ENCODE peak calls at places on chromosomes 2 and 18, in seven cellular contexts. U is K562, Q is transverse colon, O is IMR-90, W is A549, B is ovary, N is H1. M is an unnamed sample.

GRCh38 chr2:86372641-86373502 is 35.4 kb upstream of the REEP1 start:
- DNase-seq in U (no peak), Q (peak; percentile 60), O (peak; percentile 42), W (peak; percentile 72), B (no peak), N (peak; percentile 70), M (peak; percentile 68)

GRCh38 chr2:207256476-207257207 is 90.9 kb upstream of the KLF7 start:
- DNase-seq in U (no peak), Q (no peak), O (peak; percentile 71), W (no peak), B (no peak), N (no peak), M (no peak)

GRCh38 chr2:108194409-108195132 is 45.2 kb upstream of the SULT1C3 start:
- DNase-seq in U (no peak), Q (no peak), O (no peak), W (peak; percentile 29), B (no peak), N (no peak), M (no peak)

GRCh38 chr18:8744038-8744437 is 38.7 kb downstream of the MTCL1 start:
- DNase-seq in U (no peak), Q (no peak), O (no peak), W (no peak), B (no peak), N (no peak), M (no peak)

GRCh38 chr2:191350826-191351225 is 105.6 kb downstream of the MYO1B start:
- DNase-seq in U (no peak), Q (no peak), O (peak; percentile 52), W (no peak), B (no peak), N (no peak), M (no peak)

GRCh38 chr2:43220229-43220981 is 6.0 kb downstream of the ZFP36L2 start:
- DNase-seq in U (no peak), Q (no peak), O (peak; percentile 42), W (no peak), B (no peak), N (no peak), M (no peak)

GRCh38 chr2:39573276-39573675 is 92.4 kb upstream of the TMEM178A start:
- DNase-seq in U (no peak), Q (no peak), O (no peak), W (no peak), B (no peak), N (no peak), M (no peak)

GRCh38 chr2:126635281-126635680 is 20.7 kb upstream of the GYPC start:
- DNase-seq in U (no peak), Q (no peak), O (no peak), W (no peak), B (peak; percentile 32), N (peak; percentile 29), M (peak; percentile 44)

GRCh38 chr2:7022486-7022885 is 105.3 kb downstream of the RNF144A start:
- DNase-seq in U (no peak), Q (no peak), O (no peak), W (no peak), B (no peak), N (no peak), M (peak; percentile 77)

GRCh38 chr2:196987654-196988364 is 61.3 kb upstream of the PGAP1 start:
- DNase-seq in U (no peak), Q (no peak), O (peak; percentile 98), W (peak; percentile 85), B (no peak), N (no peak), M (peak; percentile 72)

GRCh38 chr2:159585607-159586006 is 30.7 kb downstream of the BAZ2B start:
- DNase-seq in U (no peak), Q (peak; percentile 39), O (no peak), W (no peak), B (no peak), N (no peak), M (no peak)

GRCh38 chr2:47011696-47012095 is 96.1 kb upstream of the MCFD2 start:
- DNase-seq in U (no peak), Q (no peak), O (no peak), W (no peak), B (no peak), N (no peak), M (no peak)

GRCh38 chr2:129015886-129016285 is 697.2 kb upstream of the HS6ST1 start:
- DNase-seq in U (no peak), Q (no peak), O (no peak), W (no peak), B (no peak), N (no peak), M (no peak)

GRCh38 chr2:121237336-121237979 is 47.5 kb downstream of the TFCP2L1 start:
- DNase-seq in U (no peak), Q (no peak), O (no peak), W (no peak), B (no peak), N (no peak), M (no peak)

GRCh38 chr2:187594801-187595200 is 40.6 kb upstream of the TFPI start:
- DNase-seq in U (no peak), Q (no peak), O (peak; percentile 44), W (no peak), B (no peak), N (no peak), M (no peak)

GRCh38 chr2:30797381-30798015 is 9.7 kb downstream of the CAPN13 start:
- DNase-seq in U (no peak), Q (no peak), O (no peak), W (no peak), B (no peak), N (no peak), M (no peak)

GRCh38 chr18:37042381-37042780 is 213.5 kb downstream of the KIAA1328 start:
- DNase-seq in U (no peak), Q (no peak), O (no peak), W (no peak), B (no peak), N (no peak), M (no peak)

GRCh38 chr2:97645700-97646629 is at the start of gene COX5B:
- DNase-seq in U (peak; percentile 96), Q (peak; percentile 99), O (peak; percentile 93), W (peak; percentile 95), B (peak; percentile 99), N (peak; percentile 95), M (peak; percentile 99)
- TF ChIP-seq CTCF in U (no peak), Q (no peak), O (no peak), W (no peak), B (no peak), N (no peak), M (no peak)

GRCh38 chr2:218806346-218806978 is 24.5 kb downstream of the CYP27A1 start:
- DNase-seq in U (no peak), Q (peak; percentile 53), O (peak; percentile 96), W (peak; percentile 14), B (peak; percentile 80), N (no peak), M (peak; percentile 68)

GRCh38 chr2:218802595-218802994 is 20.6 kb downstream of the CYP27A1 start:
- DNase-seq in U (no peak), Q (no peak), O (no peak), W (no peak), B (no peak), N (no peak), M (no peak)

GRCh38 chr2:218805627-218806026 is 23.7 kb downstream of the CYP27A1 start:
- DNase-seq in U (no peak), Q (no peak), O (peak; percentile 80), W (no peak), B (no peak), N (no peak), M (no peak)

GRCh38 chr2:218807626-218808025 is 24.0 kb downstream of the PRKAG3 start:
- DNase-seq in U (no peak), Q (no peak), O (peak; percentile 15), W (no peak), B (no peak), N (no peak), M (no peak)

DNA sequence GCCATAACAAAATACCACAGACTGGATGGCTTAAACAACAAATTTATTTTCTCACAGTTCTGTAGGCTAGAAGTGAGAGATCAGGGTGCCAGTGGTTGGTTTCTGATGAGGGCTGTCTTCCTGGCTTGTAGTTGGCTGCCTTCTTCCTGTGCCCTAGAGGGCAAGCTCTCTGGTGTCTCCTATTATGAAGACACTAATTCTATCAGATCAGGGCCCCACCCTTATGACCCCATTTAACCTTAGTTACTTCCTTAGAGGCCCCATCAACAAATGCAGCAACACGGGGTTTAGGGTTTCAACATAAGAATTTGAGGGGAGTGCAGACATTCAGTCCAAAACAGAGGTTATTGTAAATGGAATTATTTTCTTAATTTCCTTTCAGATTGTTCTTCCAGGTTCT is 22.9 kb downstream of the CYP27A1 start:
- DNase-seq in U (no peak), Q (no peak), O (no peak), W (no peak), B (no peak), N (no peak), M (no peak)
- TF ChIP-seq POLR2A in U (no peak), Q (no peak), O (no peak), W (no peak), B (no peak), N (no peak), M (no peak)

GRCh38 chr18:23053756-23054457 is 81.4 kb upstream of the CABLES1 start:
- DNase-seq in U (no peak), Q (no peak), O (peak; percentile 72), W (peak; percentile 31), B (no peak), N (peak; percentile 62), M (peak; percentile 6)
- TF ChIP-seq CTCF in U (peak; percentile 47), Q (no peak), O (peak; percentile 42), W (no peak), B (no peak), N (peak; percentile 84), M (no peak)

DNA sequence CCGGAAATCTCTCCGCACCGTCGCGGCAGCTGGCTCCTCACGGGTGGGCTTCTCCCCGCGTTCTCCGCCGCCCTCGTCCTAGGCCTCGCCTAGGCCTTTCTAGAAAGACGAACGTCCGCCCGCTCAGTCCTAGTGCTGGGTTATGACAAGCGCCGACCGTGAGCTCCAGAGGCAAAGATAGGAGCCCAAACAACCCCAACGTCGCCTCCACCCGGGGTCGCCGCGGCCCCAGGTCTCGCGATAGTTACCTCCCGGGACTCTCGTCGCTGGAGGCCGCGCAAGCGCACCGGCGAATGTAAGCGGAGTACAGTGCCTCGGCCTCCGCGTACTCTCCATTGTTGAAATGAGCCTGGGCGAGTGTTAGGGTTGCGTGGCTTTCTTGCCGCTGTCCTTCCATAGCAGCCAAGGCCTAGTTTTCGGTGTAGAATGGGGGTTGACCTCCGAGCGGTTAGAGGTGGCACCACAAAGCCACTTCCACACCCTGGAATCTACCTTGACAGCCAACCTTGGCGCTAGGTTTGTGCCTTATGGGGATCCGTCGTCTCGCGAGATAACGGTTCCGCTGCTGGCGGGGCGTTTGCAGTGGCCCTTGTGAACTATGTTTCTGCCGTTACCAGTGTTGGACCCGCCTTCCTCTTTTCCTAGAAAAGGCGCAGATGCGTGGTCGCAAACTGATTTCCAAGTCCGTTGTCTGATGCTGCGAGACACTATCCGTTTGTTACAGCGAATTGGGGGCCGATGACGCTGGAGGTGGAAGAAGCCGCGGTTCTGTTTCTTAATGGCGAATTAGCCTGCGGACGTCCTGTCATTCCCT is at the start of gene TTC32:
- DNase-seq in U (peak; percentile 96), Q (peak; percentile 94), O (peak; percentile 94), W (peak; percentile 97), B (peak; percentile 93), N (peak; percentile 96), M (peak; percentile 92)
- TF ChIP-seq POLR2A in U (peak; percentile 96), Q (peak; percentile 91), O (peak; percentile 81), W (peak; percentile 75), B (peak; percentile 75), N (no peak), M (peak; percentile 69)

GRCh38 chr18:41532344-41533086 is 422.5 kb upstream of the PIK3C3 start:
- DNase-seq in U (no peak), Q (no peak), O (peak; percentile 1), W (no peak), B (no peak), N (no peak), M (no peak)
- TF ChIP-seq CTCF in U (no peak), Q (no peak), O (peak; percentile 14), W (no peak), B (no peak), N (peak; percentile 37), M (no peak)

GRCh38 chr2:102376052-102376591 is 20.5 kb downstream of the IL18R1 start:
- DNase-seq in U (no peak), Q (no peak), O (peak; percentile 44), W (no peak), B (no peak), N (no peak), M (no peak)
- TF ChIP-seq POLR2A in U (no peak), Q (no peak), O (no peak), W (no peak), B (no peak), N (no peak), M (no peak)